ENCODE peak calls at places on chromosomes 4 and X, in ten cellular contexts. J is activated CD8-positive, alpha-beta memory T cell treated with anti-CD3 and anti-CD28 coated beads for 1 hour; O is adrenal gland; H is lower lobe of right lung; L is putamen; U is left lobe of liver; N is naive thymus-derived CD8-positive, alpha-beta T cell; Q is T-helper 1 cell; V is CD8-positive, alpha-beta memory T cell; Y is cardiac fibroblast. I is an unnamed sample.
A peak's percentile ranks its signal among the peaks of the same experiment; 100 is the strongest.

GRCh38 chr4:8732092-8732491 is 139.5 kb downstream of the CPZ start:
- DNase-seq in L (no peak), Q (no peak), H (peak; percentile 24), V (no peak), O (no peak), J (no peak), Y (no peak), U (peak; percentile 28), N (no peak), I (no peak)

GRCh38 chr4:40763228-40763716 is 13.5 kb downstream of the NSUN7 start:
- DNase-seq in V (no peak), Q (no peak), Y (peak; percentile 32), L (no peak), O (no peak), N (no peak), H (no peak), J (no peak), U (no peak), I (no peak)

GRCh38 chr4:41362647-41363383 is 106.1 kb downstream of the UCHL1 start:
- DNase-seq in O (no peak), J (no peak), U (no peak), N (no peak), Q (no peak), H (no peak), V (no peak), L (peak; percentile 51), Y (no peak), I (no peak)

GRCh38 chr4:3255611-3256186 is 6.7 kb downstream of the MSANTD1 start:
- DNase-seq in J (no peak), L (no peak), Q (no peak), O (no peak), V (no peak), Y (no peak), U (peak; percentile 35), N (no peak), H (no peak), I (no peak)

GRCh38 chrX:43703211-43703791 is 47.2 kb downstream of the MAOA start:
- DNase-seq in O (no peak), Y (peak; percentile 83), V (no peak), U (no peak), N (no peak), L (no peak), H (no peak), J (no peak), Q (no peak), I (no peak)

GRCh38 chrX:141176586-141177451 is at the start of gene LDOC1:
- DNase-seq in H (peak; percentile 72), N (peak; percentile 68), L (peak; percentile 83), V (peak; percentile 56), J (peak; percentile 19), O (peak; percentile 84), U (peak; percentile 50), Y (peak; percentile 82), Q (peak; percentile 65), I (peak; percentile 76)

GRCh38 chrX:128106630-128107029 is 54.4 kb upstream of the ACTRT1 start:
- DNase-seq in N (no peak), Q (no peak), Y (no peak), O (no peak), U (no peak), J (no peak), V (no peak), H (no peak), L (no peak), I (no peak)

GRCh38 chrX:130125090-130125489 is 14.8 kb upstream of the ELF4 start:
- DNase-seq in Q (no peak), Y (peak; percentile 94), O (no peak), H (no peak), L (no peak), J (no peak), U (no peak), V (no peak), N (no peak), I (no peak)

GRCh38 chr4:89427765-89428164 is 120.2 kb upstream of the GPRIN3 start:
- DNase-seq in Y (no peak), V (no peak), O (no peak), H (no peak), J (no peak), Q (no peak), N (no peak), L (no peak), U (no peak), I (no peak)

GRCh38 chr4:5378002-5378401 is 326.7 kb downstream of the STK32B start:
- DNase-seq in U (no peak), O (no peak), J (no peak), Q (no peak), H (no peak), N (no peak), L (no peak), Y (no peak), V (no peak), I (no peak)

GRCh38 chrX:105191878-105192277 is 28.6 kb downstream of the TEX13A start:
- DNase-seq in H (no peak), Y (peak; percentile 7), V (no peak), U (no peak), J (no peak), O (no peak), L (no peak), Q (no peak), N (no peak), I (no peak)

GRCh38 chrX:44061940-44062339 is 88.8 kb upstream of the NDP start:
- DNase-seq in J (no peak), U (no peak), L (no peak), N (no peak), Q (no peak), V (no peak), H (no peak), Y (no peak), O (no peak), I (no peak)

GRCh38 chr4:184447664-184448063 is 26.7 kb downstream of the IRF2 start:
- DNase-seq in V (no peak), Q (no peak), L (no peak), N (no peak), J (no peak), O (no peak), U (no peak), H (no peak), Y (no peak), I (no peak)

GRCh38 chr4:64582492-64582891 is 173.2 kb upstream of the TECRL start:
- DNase-seq in H (no peak), N (no peak), Y (no peak), U (no peak), O (no peak), L (no peak), J (no peak), Q (no peak), V (no peak), I (no peak)

GRCh38 chrX:39320165-39320564 is 518.9 kb downstream of the MID1IP1 start:
- DNase-seq in V (no peak), L (no peak), N (no peak), J (no peak), Y (no peak), H (no peak), Q (no peak), O (no peak), U (no peak), I (no peak)

GRCh38 chr4:145881991-145882390 is 56.6 kb downstream of the ZNF827 start:
- DNase-seq in H (peak; percentile 63), J (no peak), Y (no peak), L (no peak), Q (no peak), U (no peak), O (no peak), N (no peak), V (no peak), I (no peak)

GRCh38 chr4:124777007-124777406 is 64.5 kb upstream of the ANKRD50 start:
- DNase-seq in U (no peak), Y (no peak), L (no peak), J (no peak), Q (no peak), V (no peak), O (no peak), N (no peak), H (no peak), I (no peak)

GRCh38 chr4:88283661-88284377 is 542 bp downstream of the PPM1K start:
- DNase-seq in J (peak; percentile 17), Y (peak; percentile 73), U (peak; percentile 72), O (peak; percentile 69), H (peak; percentile 76), N (peak; percentile 79), Q (peak; percentile 71), L (peak; percentile 62), V (peak; percentile 84), I (peak; percentile 75)

GRCh38 chr4:173509031-173510001 is 20.7 kb downstream of the HAND2 start:
- DNase-seq in V (no peak), H (no peak), Q (no peak), J (no peak), O (no peak), L (no peak), N (no peak), Y (peak; percentile 77), U (no peak), I (no peak)

GRCh38 chr4:73589887-73590801 is 30.1 kb downstream of the RASSF6 start:
- DNase-seq in L (no peak), N (no peak), J (no peak), U (no peak), O (no peak), V (no peak), Q (no peak), Y (peak; percentile 53), H (no peak), I (no peak)

GRCh38 chr4:84497220-84497834 is 1.8 kb downstream of the NKX6-1 start:
- DNase-seq in H (no peak), Y (no peak), L (no peak), J (no peak), V (no peak), Q (no peak), O (no peak), N (no peak), U (no peak), I (no peak)

GRCh38 chr4:65302145-65302544 is 368.1 kb downstream of the EPHA5 start:
- DNase-seq in L (no peak), H (no peak), O (no peak), Q (no peak), J (no peak), N (no peak), V (no peak), U (no peak), Y (no peak), I (no peak)

GRCh38 chrX:56726609-56727008 is 2.4 kb upstream of the NBDY start:
- DNase-seq in O (peak; percentile 26), Q (no peak), L (peak; percentile 20), U (no peak), Y (peak; percentile 69), J (no peak), V (peak; percentile 52), N (peak; percentile 20), H (no peak), I (peak; percentile 29)

GRCh38 chr4:70915048-70915815 is 13.1 kb downstream of the MOB1B start:
- DNase-seq in H (no peak), Q (no peak), Y (no peak), U (no peak), O (no peak), N (no peak), V (no peak), L (no peak), J (no peak), I (no peak)

GRCh38 chr4:25457053-25457715 is 80.1 kb downstream of the ANAPC4 start:
- DNase-seq in Y (peak; percentile 50), Q (no peak), U (no peak), O (no peak), V (no peak), N (no peak), J (no peak), L (no peak), H (no peak), I (no peak)

GRCh38 chrX:11446331-11446730 is 153.1 kb downstream of the AMELX start:
- DNase-seq in L (no peak), U (no peak), J (no peak), H (no peak), N (no peak), O (no peak), Y (peak; percentile 83), Q (no peak), V (no peak), I (no peak)

GRCh38 chr4:53601251-53601764 is 10.0 kb upstream of the LNX1 start:
- DNase-seq in O (no peak), Y (peak; percentile 21), N (no peak), Q (no peak), L (no peak), V (no peak), U (peak; percentile 49), H (no peak), J (no peak), I (no peak)

GRCh38 chrX:48789366-48790220 is 3.2 kb downstream of the GATA1 start:
- DNase-seq in J (no peak), V (no peak), Y (no peak), O (no peak), N (no peak), Q (no peak), U (no peak), H (no peak), L (no peak), I (no peak)